ENCODE peak calls at places on chromosome 14, in six cellular contexts. One of them, this sample, is unnamed.

GRCh38 chr14:33836203-33836894 is 114.5 kb downstream of the EGLN3 start:
- DNase-seq in glutamatergic neuron: no peak
- DNase-seq in HT-29: no peak
- DNase-seq in SJSA1: no peak
- DNase-seq in astrocyte of the spinal cord: no peak
- DNase-seq in T follicular helper cell: no peak
- DNase-seq in this sample: peak

GRCh38 chr14:51430600-51430999 is 190.6 kb downstream of the TMX1 start:
- DNase-seq in glutamatergic neuron: no peak
- DNase-seq in HT-29: no peak
- DNase-seq in astrocyte of the spinal cord: peak
- DNase-seq in T follicular helper cell: no peak
- DNase-seq in SJSA1: peak
- DNase-seq in this sample: no peak

GRCh38 chr14:26088260-26088659 is 509.6 kb downstream of the NOVA1 start:
- DNase-seq in SJSA1: no peak
- DNase-seq in T follicular helper cell: no peak
- DNase-seq in astrocyte of the spinal cord: no peak
- DNase-seq in HT-29: no peak
- DNase-seq in glutamatergic neuron: no peak
- DNase-seq in this sample: no peak

GRCh38 chr14:69487226-69487625 is 2.7 kb downstream of the PLEKHD1 start:
- DNase-seq in astrocyte of the spinal cord: no peak
- DNase-seq in T follicular helper cell: no peak
- DNase-seq in HT-29: no peak
- DNase-seq in glutamatergic neuron: peak
- DNase-seq in SJSA1: no peak
- DNase-seq in this sample: no peak

GRCh38 chr14:64089920-64090319 is 204.3 kb downstream of the ESR2 start:
- DNase-seq in astrocyte of the spinal cord: no peak
- DNase-seq in T follicular helper cell: no peak
- DNase-seq in glutamatergic neuron: no peak
- DNase-seq in HT-29: no peak
- DNase-seq in SJSA1: no peak
- DNase-seq in this sample: no peak

GRCh38 chr14:54127526-54127925 is 170.9 kb upstream of the BMP4 start:
- DNase-seq in glutamatergic neuron: no peak
- DNase-seq in HT-29: peak
- DNase-seq in astrocyte of the spinal cord: peak
- DNase-seq in T follicular helper cell: no peak
- DNase-seq in SJSA1: no peak
- DNase-seq in this sample: no peak

GRCh38 chr14:32620303-32620702 is 291.2 kb downstream of the AKAP6 start:
- DNase-seq in glutamatergic neuron: no peak
- DNase-seq in HT-29: no peak
- DNase-seq in SJSA1: no peak
- DNase-seq in astrocyte of the spinal cord: no peak
- DNase-seq in T follicular helper cell: no peak
- DNase-seq in this sample: no peak

GRCh38 chr14:102046337-102047278 is 40.2 kb downstream of the HSP90AA1 start:
- DNase-seq in glutamatergic neuron: peak
- DNase-seq in T follicular helper cell: no peak
- DNase-seq in HT-29: peak
- DNase-seq in astrocyte of the spinal cord: peak
- DNase-seq in SJSA1: peak
- DNase-seq in this sample: peak

GRCh38 chr14:97336179-97336578 is 539.0 kb downstream of the VRK1 start:
- DNase-seq in HT-29: no peak
- DNase-seq in glutamatergic neuron: no peak
- DNase-seq in T follicular helper cell: no peak
- DNase-seq in SJSA1: no peak
- DNase-seq in astrocyte of the spinal cord: no peak
- DNase-seq in this sample: no peak